ENCODE peak calls at places on chromosomes 7 and 10, in five cellular contexts. D, B, P, T and N are unnamed samples.

GRCh38 chr10:125132331-125132730 is 28.0 kb downstream of the CTBP2 start:
- DNase-seq in D (no peak), B (no peak), P (no peak), T (no peak), N (no peak)

GRCh38 chr7:142690554-142691182 is 58.6 kb upstream of the PRSS1 start:
- DNase-seq in D (no peak), B (no peak), P (no peak), T (no peak), N (no peak)

GRCh38 chr7:82865856-82866255 is 296.8 kb downstream of the PCLO start:
- DNase-seq in D (no peak), B (no peak), P (no peak), T (no peak), N (no peak)

GRCh38 chr10:81520688-81521087 is 354.3 kb upstream of the NRG3 start:
- DNase-seq in D (no peak), B (no peak), P (no peak), T (no peak), N (no peak)

GRCh38 chr10:47184273-47184672 is 115.7 kb upstream of the GDF10 start:
- DNase-seq in D (no peak), B (no peak), P (no peak), T (no peak), N (no peak)

GRCh38 chr10:4270116-4270515 is 485.1 kb upstream of the KLF6 start:
- DNase-seq in D (no peak), B (no peak), P (no peak), T (no peak), N (no peak)

GRCh38 chr7:43791-44540 is 148.4 kb upstream of the FAM20C start:
- DNase-seq in D (no peak), B (no peak), P (no peak), T (no peak), N (no peak)

GRCh38 chr10:119608316-119609155 is 11.8 kb upstream of the TIAL1 start:
- DNase-seq in D (peak; percentile 64), B (peak; percentile 54), P (no peak), T (no peak), N (peak; percentile 36)

GRCh38 chr7:149432121-149432691 is 28.7 kb downstream of the ZNF777 start:
- DNase-seq in D (no peak), B (no peak), P (no peak), T (no peak), N (no peak)

GRCh38 chr10:97781541-97782331 is 9.9 kb upstream of the SFRP5 start:
- DNase-seq in D (no peak), B (no peak), P (no peak), T (no peak), N (no peak)

GRCh38 chr10:83212632-83213349 is 926.5 kb upstream of the GHITM start:
- DNase-seq in D (no peak), B (no peak), P (no peak), T (no peak), N (no peak)

GRCh38 chr7:77222065-77222464 is 22.4 kb upstream of the FGL2 start:
- DNase-seq in D (no peak), B (no peak), P (no peak), T (no peak), N (no peak)

GRCh38 chr10:117719558-117719957 is 177.0 kb downstream of the EMX2 start:
- DNase-seq in D (no peak), B (no peak), P (no peak), T (no peak), N (no peak)

GRCh38 chr7:156827587-156828203 is 65.3 kb downstream of the LMBR1 start:
- DNase-seq in D (no peak), B (peak; percentile 8), P (no peak), T (no peak), N (no peak)

GRCh38 chr10:2122431-2123124 is 385.3 kb upstream of the ADARB2 start:
- DNase-seq in D (no peak), B (no peak), P (no peak), T (no peak), N (no peak)

GRCh38 chr7:102061981-102062390 is 224.7 kb upstream of the SH2B2 start:
- DNase-seq in D (no peak), B (no peak), P (peak; percentile 82), T (no peak), N (no peak)

GRCh38 chr10:118812393-118812740 is 57.6 kb upstream of the CACUL1 start:
- DNase-seq in D (no peak), B (no peak), P (no peak), T (no peak), N (no peak)

GRCh38 chr7:101362334-101363195 is at the start of gene COL26A1:
- DNase-seq in D (peak; percentile 75), B (no peak), P (no peak), T (no peak), N (no peak)

GRCh38 chr7:129828989-129829676 is 123.6 kb downstream of the UBE2H start:
- DNase-seq in D (no peak), B (no peak), P (no peak), T (no peak), N (no peak)

GRCh38 chr10:60732240-60733188 is 45.8 kb upstream of the CDK1 start:
- DNase-seq in D (peak; percentile 66), B (no peak), P (no peak), T (no peak), N (no peak)

GRCh38 chr7:70533614-70534013 is 598.3 kb upstream of the GALNT17 start:
- DNase-seq in D (no peak), B (no peak), P (no peak), T (no peak), N (no peak)

GRCh38 chr10:95278061-95278988 is 12.5 kb downstream of the PDLIM1 start:
- DNase-seq in D (peak; percentile 40), B (no peak), P (no peak), T (no peak), N (peak; percentile 92)

GRCh38 chr10:132130286-132131265 is 56.2 kb upstream of the DPYSL4 start:
- DNase-seq in D (no peak), B (no peak), P (no peak), T (no peak), N (no peak)

GRCh38 chr10:130491698-130492050 is 355.5 kb downstream of the GLRX3 start:
- DNase-seq in D (no peak), B (no peak), P (no peak), T (no peak), N (no peak)

GRCh38 chr10:79816-80215 is 30.7 kb upstream of the TUBB8 start:
- DNase-seq in D (no peak), B (no peak), P (no peak), T (no peak), N (no peak)

GRCh38 chr7:37267251-37267650 is 181.4 kb downstream of the ELMO1 start:
- DNase-seq in D (no peak), B (no peak), P (no peak), T (no peak), N (no peak)

GRCh38 chr7:37275086-37275485 is 173.6 kb downstream of the ELMO1 start:
- DNase-seq in D (no peak), B (no peak), P (no peak), T (no peak), N (no peak)

GRCh38 chr7:37265876-37266275 is 182.8 kb downstream of the ELMO1 start:
- DNase-seq in D (no peak), B (no peak), P (no peak), T (no peak), N (no peak)

GRCh38 chr7:37273891-37274290 is 174.8 kb downstream of the ELMO1 start:
- DNase-seq in D (no peak), B (no peak), P (no peak), T (no peak), N (no peak)

DNA sequence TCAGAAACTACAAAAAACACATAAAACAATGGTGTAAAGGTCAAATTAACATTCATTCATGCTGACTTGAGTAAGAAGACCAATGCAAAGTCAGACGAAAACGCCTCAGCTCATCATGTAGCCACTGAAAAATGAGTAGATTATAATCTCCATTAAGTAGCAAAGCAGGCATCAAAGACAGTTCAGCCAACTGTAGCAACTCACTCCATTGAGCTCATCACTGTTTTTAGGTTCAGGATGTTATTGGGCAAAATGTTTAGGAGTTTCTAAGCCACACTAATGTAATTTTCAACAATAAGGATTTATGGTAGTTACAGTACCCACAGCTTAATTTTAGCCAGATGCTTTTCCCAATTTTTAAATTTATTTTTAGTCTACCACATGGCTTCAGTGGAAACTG is 178.6 kb downstream of the ELMO1 start:
- DNase-seq in D (no peak), B (no peak), P (no peak), T (no peak), N (no peak)
- TF ChIP-seq ATF3 in D (no peak), B (no peak), P (no peak), T (no peak), N (no peak)

GRCh38 chr10:122233857-122234348 is 37.2 kb upstream of the BTBD16 start:
- DNase-seq in D (no peak), B (no peak), P (no peak), T (no peak), N (no peak)

GRCh38 chr10:122234416-122234815 is 36.7 kb upstream of the BTBD16 start:
- DNase-seq in D (no peak), B (no peak), P (no peak), T (no peak), N (no peak)

GRCh38 chr10:122229678-122230077 is 41.4 kb upstream of the BTBD16 start:
- DNase-seq in D (no peak), B (no peak), P (no peak), T (no peak), N (no peak)

GRCh38 chr10:122230222-122230621 is 40.9 kb upstream of the BTBD16 start:
- DNase-seq in D (no peak), B (no peak), P (no peak), T (no peak), N (no peak)

GRCh38 chr10:122232781-122233180 is 38.3 kb upstream of the BTBD16 start:
- DNase-seq in D (no peak), B (no peak), P (no peak), T (no peak), N (no peak)
- H3K36me3 ChIP-seq in D (peaks cover 41% of the 10 kb centered on the region), B (peaks cover 3% of the 10 kb centered on the region), P (no peaks in the 10 kb centered on the region), T (no peaks in the 10 kb centered on the region), N (peaks cover 19% of the 10 kb centered on the region)

DNA sequence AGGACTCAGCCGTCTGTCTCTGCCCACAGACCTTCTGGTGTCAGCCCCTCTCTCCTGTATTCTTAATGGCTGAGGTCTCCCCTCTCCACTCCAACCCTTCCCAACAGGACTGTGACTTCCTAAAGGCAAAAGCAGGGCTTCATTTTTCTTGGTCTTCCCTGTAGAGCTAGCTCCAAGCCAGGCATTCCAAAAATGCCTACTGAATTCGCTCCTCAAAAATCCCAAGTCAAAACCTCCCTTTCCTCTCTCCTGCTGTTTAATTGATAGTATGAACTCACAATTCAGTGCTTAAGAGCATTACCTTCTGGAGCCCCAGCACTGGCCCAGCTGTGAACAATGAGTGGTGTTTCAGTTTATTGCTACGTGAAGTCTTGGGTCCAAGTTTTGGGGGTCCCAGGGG is 628.4 kb downstream of the PARD3 start:
- DNase-seq in D (no peak), B (no peak), P (no peak), T (no peak), N (no peak)
- TF ChIP-seq ATF3 in D (no peak), B (no peak), P (no peak), T (no peak), N (no peak)

GRCh38 chr7:152144557-152145245 is 119.2 kb downstream of the GALNT11 start:
- DNase-seq in D (no peak), B (no peak), P (no peak), T (no peak), N (no peak)

GRCh38 chr7:152149363-152149762 is 123.9 kb downstream of the GALNT11 start:
- DNase-seq in D (no peak), B (no peak), P (no peak), T (no peak), N (no peak)

GRCh38 chr7:152142976-152143665 is 117.6 kb downstream of the GALNT11 start:
- DNase-seq in D (no peak), B (no peak), P (no peak), T (no peak), N (no peak)

GRCh38 chr7:152148706-152149105 is 123.2 kb downstream of the GALNT11 start:
- DNase-seq in D (no peak), B (no peak), P (no peak), T (no peak), N (no peak)

GRCh38 chr7:152145853-152146466 is 120.5 kb downstream of the GALNT11 start:
- DNase-seq in D (no peak), B (peak; percentile 22), P (no peak), T (no peak), N (peak; percentile 40)
- H3K36me3 ChIP-seq in D (peaks cover 43% of the 10 kb centered on the region), B (peaks cover 26% of the 10 kb centered on the region), P (peaks cover 57% of the 10 kb centered on the region), T (peaks cover 96% of the 10 kb centered on the region), N (peaks cover 61% of the 10 kb centered on the region)